ENCODE peak calls at places on chromosomes 5 and 9, in six cellular contexts. B, A, K, T, Y and E are unnamed samples.

GRCh38 chr9:114207034-114207815 is 51.9 kb downstream of the COL27A1 start:
- DNase-seq in B (no peak), A (no peak), K (peak), T (no peak), Y (no peak), E (no peak)

GRCh38 chr5:122429545-122430327 is 117.7 kb downstream of the SNCAIP start:
- DNase-seq in B (no peak), A (no peak), K (no peak), T (no peak), Y (no peak), E (no peak)

GRCh38 chr9:126669108-126669507 is 55.4 kb downstream of the LMX1B start:
- DNase-seq in B (no peak), A (no peak), K (no peak), T (no peak), Y (no peak), E (no peak)

GRCh38 chr5:80960531-80961375 is 590 bp downstream of the RASGRF2 start:
- DNase-seq in B (peak), A (no peak), K (peak), T (peak), Y (no peak), E (peak)

GRCh38 chr9:114430443-114430842 is 42.7 kb upstream of the AKNA start:
- DNase-seq in B (no peak), A (no peak), K (peak), T (no peak), Y (no peak), E (no peak)

GRCh38 chr5:176619569-176620332 is 9.8 kb upstream of the GPRIN1 start:
- DNase-seq in B (no peak), A (no peak), K (no peak), T (no peak), Y (no peak), E (no peak)

GRCh38 chr9:68841292-68842052 is 136.4 kb downstream of the PIP5K1B start:
- DNase-seq in B (no peak), A (no peak), K (no peak), T (no peak), Y (no peak), E (no peak)

GRCh38 chr5:83015676-83016075 is 61.5 kb downstream of the TMEM167A start:
- DNase-seq in B (no peak), A (no peak), K (no peak), T (peak), Y (no peak), E (no peak)

GRCh38 chr5:90015584-90016018 is 394.0 kb downstream of the CETN3 start:
- DNase-seq in B (no peak), A (no peak), K (no peak), T (peak), Y (peak), E (peak)

GRCh38 chr5:9124837-9125236 is 421.0 kb downstream of the SEMA5A start:
- DNase-seq in B (no peak), A (no peak), K (no peak), T (no peak), Y (no peak), E (no peak)

GRCh38 chr9:81609782-81610738 is 79.3 kb downstream of the TLE1 start:
- DNase-seq in B (no peak), A (no peak), K (no peak), T (peak), Y (peak), E (no peak)

GRCh38 chr5:98510601-98511000 is 262.9 kb upstream of the RGMB start:
- DNase-seq in B (no peak), A (no peak), K (no peak), T (no peak), Y (no peak), E (no peak)

GRCh38 chr9:33921967-33922895 is 105.3 kb downstream of the UBE2R2 start:
- DNase-seq in B (no peak), A (no peak), K (peak), T (peak), Y (no peak), E (peak)

GRCh38 chr9:37266630-37267029 is 146.3 kb downstream of the ZCCHC7 start:
- DNase-seq in B (no peak), A (no peak), K (no peak), T (no peak), Y (no peak), E (no peak)

GRCh38 chr5:103450333-103451061 is 112.1 kb downstream of the NUDT12 start:
- DNase-seq in B (no peak), A (peak), K (no peak), T (peak), Y (no peak), E (no peak)

GRCh38 chr5:149210229-149210628 is 61.4 kb upstream of the AFAP1L1 start:
- DNase-seq in B (no peak), A (no peak), K (no peak), T (peak), Y (no peak), E (no peak)

DNA sequence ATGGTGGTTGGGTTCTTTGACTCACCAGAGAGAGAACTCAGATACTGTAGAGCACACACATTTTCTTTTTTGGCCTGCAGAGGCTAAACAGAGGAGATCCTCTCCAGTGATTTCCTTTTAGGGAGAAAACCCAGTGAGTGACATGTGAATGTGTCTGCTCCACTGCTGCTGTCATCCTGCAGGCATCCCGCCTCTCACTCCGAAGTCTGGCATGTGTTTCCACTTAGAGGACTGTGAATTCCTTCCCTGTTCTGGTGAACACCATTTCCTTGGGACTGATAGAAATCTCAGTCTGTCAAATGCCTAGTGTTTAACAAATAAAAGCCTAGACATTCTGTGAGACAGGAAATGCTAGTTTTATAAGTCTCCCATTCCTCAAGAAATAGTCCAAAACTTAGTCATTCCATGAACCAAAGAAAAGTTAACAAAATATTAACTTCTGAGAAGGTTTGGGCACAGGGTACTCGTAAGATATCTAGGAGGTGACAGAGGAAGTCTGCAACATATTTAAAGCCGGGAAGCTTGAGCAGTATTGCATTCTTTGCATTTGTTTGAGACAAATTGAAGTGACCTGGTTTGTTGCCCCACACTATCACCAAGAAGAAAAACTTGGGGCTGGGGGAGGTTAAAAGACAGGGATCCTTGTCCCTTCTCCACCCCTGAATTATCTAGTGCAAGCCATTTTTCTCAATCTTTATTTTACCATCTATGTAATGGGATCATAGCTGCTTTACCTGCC is 74.9 kb upstream of the NIPAL4 start:
- DNase-seq in B (no peak), A (peak), K (no peak), T (peak), Y (no peak), E (no peak)
- TF ChIP-seq CTCF in B (no peak), A (peak), K (no peak), T (no peak), Y (no peak), E (no peak)

DNA sequence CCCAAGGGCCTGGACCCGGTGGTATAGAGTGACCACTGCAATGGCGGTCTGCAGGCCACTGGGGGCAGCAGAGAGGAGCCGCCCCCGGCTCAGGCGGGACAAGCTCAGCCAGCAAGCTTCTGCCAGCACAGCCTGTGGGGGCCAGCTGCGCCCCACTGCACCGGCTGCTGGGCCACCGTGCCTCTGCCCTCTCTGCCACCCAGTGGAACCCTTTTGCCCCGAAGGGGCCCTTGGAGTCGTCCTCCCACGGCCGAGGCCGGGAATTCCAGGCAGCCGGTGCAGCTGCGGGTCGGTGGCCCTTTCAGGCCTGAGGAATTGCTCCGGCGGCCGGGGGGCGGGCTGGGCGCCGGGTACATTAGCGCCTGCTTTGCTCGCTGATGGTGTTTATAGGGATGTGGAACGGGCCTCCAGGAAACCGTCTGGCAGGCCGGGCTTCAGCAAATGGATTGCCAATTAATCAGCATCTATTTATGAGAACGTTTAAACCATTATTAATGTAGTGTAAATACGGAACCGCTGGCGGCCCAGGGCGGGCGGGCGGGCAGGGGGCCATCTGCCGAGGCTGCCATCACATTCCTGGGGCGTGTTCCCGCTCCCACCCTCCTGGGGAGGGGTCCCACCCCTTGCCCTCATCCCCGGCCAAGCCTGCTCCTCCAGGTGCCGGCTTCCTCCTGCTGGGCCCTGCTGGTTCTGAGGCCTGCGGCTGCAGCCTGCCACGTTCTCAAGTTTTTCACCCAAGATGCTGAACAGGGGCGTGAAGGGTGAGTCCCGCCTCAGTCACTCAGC is 127.4 kb downstream of the BARX1 start:
- DNase-seq in B (peak), A (no peak), K (peak), T (peak), Y (no peak), E (peak)
- TF ChIP-seq CTCF in B (peak), A (peak), K (peak), T (peak), Y (peak), E (peak)

GRCh38 chr9:18190671-18191374 is 283.1 kb upstream of the ADAMTSL1 start:
- DNase-seq in B (no peak), A (no peak), K (no peak), T (no peak), Y (no peak), E (no peak)
- TF ChIP-seq CTCF in B (peak), A (no peak), K (no peak), T (peak), Y (no peak), E (no peak)

GRCh38 chr9:93952119-93952783 is 2.9 kb downstream of the BARX1 start:
- DNase-seq in B (no peak), A (no peak), K (no peak), T (no peak), Y (no peak), E (no peak)

GRCh38 chr9:93953492-93954435 is 1.4 kb downstream of the BARX1 start:
- DNase-seq in B (no peak), A (no peak), K (no peak), T (no peak), Y (no peak), E (no peak)

GRCh38 chr9:93954436-93955355 is at the start of gene BARX1:
- DNase-seq in B (no peak), A (no peak), K (no peak), T (no peak), Y (no peak), E (no peak)

GRCh38 chr9:93951655-93952118 is 3.5 kb downstream of the BARX1 start:
- DNase-seq in B (no peak), A (no peak), K (no peak), T (no peak), Y (no peak), E (no peak)

GRCh38 chr9:93952784-93953491 is 2.2 kb downstream of the BARX1 start:
- DNase-seq in B (no peak), A (no peak), K (no peak), T (no peak), Y (no peak), E (no peak)
- TF ChIP-seq CTCF in B (peak), A (no peak), K (no peak), T (no peak), Y (no peak), E (no peak)

GRCh38 chr9:127746959-127747569 is 12.0 kb upstream of the TOR2A start:
- DNase-seq in B (no peak), A (no peak), K (no peak), T (no peak), Y (no peak), E (no peak)
- TF ChIP-seq CTCF in B (no peak), A (no peak), K (no peak), T (peak), Y (no peak), E (no peak)

GRCh38 chr9:134168731-134169130 is 4.4 kb upstream of the RNU6ATAC start:
- DNase-seq in B (no peak), A (no peak), K (no peak), T (peak), Y (no peak), E (no peak)
- TF ChIP-seq CTCF in B (peak), A (peak), K (no peak), T (peak), Y (peak), E (no peak)

GRCh38 chr5:129461816-129462396 is 1.8 kb downstream of the ADAMTS19 start:
- DNase-seq in B (no peak), A (no peak), K (no peak), T (no peak), Y (no peak), E (peak)
- TF ChIP-seq CTCF in B (peak), A (no peak), K (no peak), T (no peak), Y (no peak), E (no peak)

GRCh38 chr9:35816708-35817107 is 1.9 kb upstream of the HINT2 start:
- DNase-seq in B (no peak), A (no peak), K (no peak), T (no peak), Y (no peak), E (no peak)
- TF ChIP-seq CTCF in B (peak), A (no peak), K (no peak), T (peak), Y (peak), E (no peak)

GRCh38 chr5:134784241-134784920 is 25.8 kb downstream of the DDX46 start:
- DNase-seq in B (no peak), A (no peak), K (no peak), T (peak), Y (no peak), E (no peak)
- TF ChIP-seq CTCF in B (peak), A (peak), K (peak), T (peak), Y (peak), E (peak)